ENCODE peak calls at places on chromosome 19, in five cellular contexts. I is lower leg skin, A is fibroblast of mammary gland, O is dorsolateral prefrontal cortex, Q is ascending aorta. G is an unnamed sample.

GRCh38 chr19:35260694-35261304 is 8.0 kb upstream of the USF2 start:
- DNase-seq in I (peak), A (no peak), O (no peak), Q (no peak), G (no peak)

GRCh38 chr19:6059996-6060599 is 50.2 kb downstream of the RFX2 start:
- DNase-seq in I (peak), A (no peak), O (no peak), Q (no peak), G (no peak)

GRCh38 chr19:38135150-38135998 is 88.6 kb downstream of the DPF1 start:
- DNase-seq in I (no peak), A (peak), O (no peak), Q (no peak), G (no peak)

GRCh38 chr19:38596057-38596981 is 21.4 kb downstream of the MAP4K1 start:
- DNase-seq in I (no peak), A (no peak), O (peak), Q (no peak), G (peak)

GRCh38 chr19:10353793-10354391 is 14.5 kb upstream of the ICAM3 start:
- DNase-seq in I (no peak), A (peak), O (no peak), Q (no peak), G (no peak)

GRCh38 chr19:48962029-48962848 is 2.9 kb upstream of the FTL start:
- DNase-seq in I (peak), A (peak), O (no peak), Q (no peak), G (no peak)

GRCh38 chr19:8481616-8482015 is 20.8 kb downstream of the PRAM1 start:
- DNase-seq in I (no peak), A (no peak), O (no peak), Q (no peak), G (no peak)

GRCh38 chr19:10259162-10259905 is 7.3 kb downstream of the MRPL4 start:
- DNase-seq in I (peak), A (peak), O (peak), Q (peak), G (peak)

GRCh38 chr19:52778811-52779210 is 7.8 kb downstream of the ZNF600 start:
- DNase-seq in I (no peak), A (no peak), O (no peak), Q (no peak), G (no peak)

GRCh38 chr19:9149976-9150375 is 9.8 kb downstream of the ZNF317 start:
- DNase-seq in I (peak), A (no peak), O (no peak), Q (no peak), G (no peak)

GRCh38 chr19:6745965-6746364 is 6.5 kb downstream of the TRIP10 start:
- DNase-seq in I (peak), A (no peak), O (no peak), Q (no peak), G (no peak)

GRCh38 chr19:11375143-11375948 is 880 bp downstream of the SWSAP1 start:
- DNase-seq in I (peak), A (no peak), O (peak), Q (no peak), G (no peak)

GRCh38 chr19:48648134-48648533 is 2.1 kb upstream of the CA11 start:
- DNase-seq in I (no peak), A (no peak), O (no peak), Q (no peak), G (no peak)

GRCh38 chr19:9205506-9206113 is 13.8 kb downstream of the OR7D4 start:
- DNase-seq in I (peak), A (peak), O (peak), Q (peak), G (peak)

GRCh38 chr19:40567040-40567749 is 9.5 kb upstream of the SHKBP1 start:
- DNase-seq in I (no peak), A (peak), O (no peak), Q (no peak), G (no peak)

GRCh38 chr19:53101518-53101917 is 1.7 kb downstream of the ZNF160 start:
- DNase-seq in I (no peak), A (peak), O (no peak), Q (no peak), G (no peak)

GRCh38 chr19:5271145-5271544 is 69.5 kb downstream of the PTPRS start:
- DNase-seq in I (no peak), A (peak), O (no peak), Q (no peak), G (no peak)

GRCh38 chr19:18089726-18090125 is 3.0 kb upstream of the IL12RB1 start:
- DNase-seq in I (no peak), A (no peak), O (peak), Q (no peak), G (no peak)

GRCh38 chr19:7494416-7495098 is 5.7 kb upstream of the PEX11G start:
- DNase-seq in I (no peak), A (peak), O (peak), Q (no peak), G (no peak)

GRCh38 chr19:35248310-35249145 is at the start of gene LSR:
- DNase-seq in I (peak), A (no peak), O (no peak), Q (no peak), G (no peak)

GRCh38 chr19:35328851-35329285 is at the start of gene CD22:
- DNase-seq in I (no peak), A (no peak), O (no peak), Q (no peak), G (no peak)

GRCh38 chr19:53537523-53538377 is at the start of gene ZNF331:
- DNase-seq in I (peak), A (peak), O (peak), Q (peak), G (peak)

GRCh38 chr19:31316201-31316951 is 32.9 kb downstream of the TSHZ3 start:
- DNase-seq in I (no peak), A (peak), O (no peak), Q (no peak), G (no peak)

GRCh38 chr19:1467512-1468273 is 11.3 kb downstream of the C19orf25 start:
- DNase-seq in I (no peak), A (no peak), O (no peak), Q (no peak), G (no peak)

GRCh38 chr19:55309437-55309836 is 15.7 kb downstream of the TMEM150B start:
- DNase-seq in I (no peak), A (no peak), O (no peak), Q (no peak), G (no peak)

GRCh38 chr19:8459520-8460260 is 14.9 kb downstream of the HNRNPM start:
- DNase-seq in I (no peak), A (peak), O (no peak), Q (no peak), G (no peak)

GRCh38 chr19:15911599-15912237 is 13.8 kb upstream of the CYP4F2 start:
- DNase-seq in I (no peak), A (no peak), O (no peak), Q (no peak), G (no peak)

GRCh38 chr19:50303558-50303957 is 25.6 kb downstream of the KCNC3 start:
- DNase-seq in I (no peak), A (no peak), O (no peak), Q (no peak), G (no peak)

GRCh38 chr19:12195501-12195860 is 32.6 kb downstream of the ZNF136 start:
- DNase-seq in I (no peak), A (no peak), O (no peak), Q (no peak), G (no peak)

GRCh38 chr19:35216833-35217707 is 11.5 kb downstream of the FAM187B start:
- DNase-seq in I (peak), A (no peak), O (no peak), Q (no peak), G (no peak)

GRCh38 chr19:18119243-18120105 is 21.9 kb downstream of the MAST3 start:
- DNase-seq in I (no peak), A (no peak), O (peak), Q (no peak), G (no peak)

GRCh38 chr19:30670562-30671513 is 298.7 kb downstream of the ZNF536 start:
- DNase-seq in I (peak), A (no peak), O (no peak), Q (no peak), G (no peak)

GRCh38 chr19:472005-472858 is 11.4 kb upstream of the SHC2 start:
- DNase-seq in I (no peak), A (no peak), O (no peak), Q (no peak), G (no peak)

GRCh38 chr19:45506991-45507863 is at the start of gene VASP:
- DNase-seq in I (peak), A (peak), O (peak), Q (peak), G (no peak)

DNA sequence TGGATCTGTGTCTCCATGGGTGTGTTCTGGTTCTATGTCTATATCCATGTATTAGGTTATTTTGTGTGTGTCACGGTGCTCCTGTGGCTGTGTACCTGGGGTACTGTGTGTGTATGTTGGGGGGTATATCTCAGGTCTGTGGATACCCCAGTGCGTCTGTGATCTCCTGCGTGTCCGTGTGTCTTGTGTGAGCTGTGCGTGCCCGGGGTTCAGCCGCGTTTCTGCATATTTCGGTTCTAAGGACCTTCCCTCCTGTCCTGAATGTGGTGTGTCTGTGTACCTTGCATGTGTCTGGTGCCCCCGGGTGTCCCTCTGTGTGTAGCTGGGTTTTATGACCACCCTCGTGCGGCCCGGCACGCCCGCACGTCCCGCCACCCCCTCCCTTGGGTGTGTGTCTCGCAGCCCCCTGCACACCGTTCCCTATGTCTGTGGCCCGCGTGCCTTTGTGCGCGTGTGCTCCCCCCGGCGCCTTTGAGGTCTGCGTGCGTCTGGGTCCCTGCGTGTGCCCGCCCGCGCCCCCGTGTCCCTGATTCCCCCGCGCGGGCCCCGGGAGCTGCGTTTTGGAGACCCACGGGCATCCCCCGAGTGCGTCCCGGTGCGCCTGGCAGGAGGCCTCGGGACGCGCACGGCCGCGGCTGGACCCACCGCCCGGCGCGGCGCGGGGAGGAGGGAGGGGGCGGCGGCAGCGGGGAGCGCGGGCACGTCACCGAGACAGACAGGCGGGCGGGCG is 12.3 kb upstream of the NANOS3 start:
- DNase-seq in I (no peak), A (no peak), O (no peak), Q (no peak), G (no peak)
- H3K4me3 ChIP-seq in I (no peak), A (no peak), O (peak), Q (peak), G (no peak)

GRCh38 chr19:51337861-51338562 is 3.9 kb downstream of the VSIG10L start:
- DNase-seq in I (no peak), A (no peak), O (no peak), Q (no peak), G (no peak)

GRCh38 chr19:51337141-51337860 is 4.6 kb downstream of the VSIG10L start:
- DNase-seq in I (no peak), A (no peak), O (no peak), Q (no peak), G (no peak)

GRCh38 chr19:51339687-51340656 is 2.0 kb downstream of the VSIG10L start:
- DNase-seq in I (peak), A (peak), O (peak), Q (peak), G (no peak)

GRCh38 chr19:51339313-51339686 is 2.6 kb downstream of the VSIG10L start:
- DNase-seq in I (no peak), A (no peak), O (no peak), Q (no peak), G (no peak)

DNA sequence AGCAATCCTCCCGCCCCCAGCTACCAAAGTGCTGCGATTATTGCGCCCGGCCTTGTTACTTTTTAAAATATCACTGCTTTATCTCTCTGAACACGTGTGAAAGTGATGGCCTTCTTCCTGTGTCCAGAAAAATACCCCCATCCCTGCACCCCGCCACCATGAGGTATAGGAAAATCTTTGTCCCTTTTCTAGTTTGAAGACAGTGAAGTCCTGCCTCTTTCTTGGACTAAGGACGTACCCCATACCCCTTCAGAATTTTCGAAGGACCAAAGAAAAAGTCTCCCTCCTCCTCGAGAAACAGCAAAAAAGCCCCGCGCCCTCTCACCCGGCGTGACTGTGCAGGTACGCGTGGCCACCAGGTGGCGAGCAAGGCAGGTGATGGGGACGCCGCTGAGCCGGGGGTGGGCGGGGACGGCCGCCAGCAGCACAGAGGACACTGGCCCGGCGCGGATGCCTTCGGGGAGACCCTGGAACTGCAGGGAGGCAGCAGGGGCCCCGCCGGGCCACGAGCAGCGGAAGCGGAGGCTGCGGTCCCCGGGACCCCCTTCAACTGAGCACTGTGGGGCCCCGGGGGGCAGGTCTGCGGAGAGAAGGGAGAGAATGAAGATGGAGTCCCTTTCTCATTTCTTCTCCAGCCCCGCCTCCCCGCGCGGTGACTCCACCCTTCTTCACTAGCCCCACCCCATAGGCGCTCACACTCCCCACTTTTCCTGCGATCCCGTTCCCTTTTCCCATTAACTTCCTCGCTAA is 3.2 kb downstream of the VSIG10L start:
- DNase-seq in I (peak), A (peak), O (peak), Q (peak), G (no peak)
- TF ChIP-seq CTCF in I (no peak), A (peak), O (peak), Q (peak), G (peak)

DNA sequence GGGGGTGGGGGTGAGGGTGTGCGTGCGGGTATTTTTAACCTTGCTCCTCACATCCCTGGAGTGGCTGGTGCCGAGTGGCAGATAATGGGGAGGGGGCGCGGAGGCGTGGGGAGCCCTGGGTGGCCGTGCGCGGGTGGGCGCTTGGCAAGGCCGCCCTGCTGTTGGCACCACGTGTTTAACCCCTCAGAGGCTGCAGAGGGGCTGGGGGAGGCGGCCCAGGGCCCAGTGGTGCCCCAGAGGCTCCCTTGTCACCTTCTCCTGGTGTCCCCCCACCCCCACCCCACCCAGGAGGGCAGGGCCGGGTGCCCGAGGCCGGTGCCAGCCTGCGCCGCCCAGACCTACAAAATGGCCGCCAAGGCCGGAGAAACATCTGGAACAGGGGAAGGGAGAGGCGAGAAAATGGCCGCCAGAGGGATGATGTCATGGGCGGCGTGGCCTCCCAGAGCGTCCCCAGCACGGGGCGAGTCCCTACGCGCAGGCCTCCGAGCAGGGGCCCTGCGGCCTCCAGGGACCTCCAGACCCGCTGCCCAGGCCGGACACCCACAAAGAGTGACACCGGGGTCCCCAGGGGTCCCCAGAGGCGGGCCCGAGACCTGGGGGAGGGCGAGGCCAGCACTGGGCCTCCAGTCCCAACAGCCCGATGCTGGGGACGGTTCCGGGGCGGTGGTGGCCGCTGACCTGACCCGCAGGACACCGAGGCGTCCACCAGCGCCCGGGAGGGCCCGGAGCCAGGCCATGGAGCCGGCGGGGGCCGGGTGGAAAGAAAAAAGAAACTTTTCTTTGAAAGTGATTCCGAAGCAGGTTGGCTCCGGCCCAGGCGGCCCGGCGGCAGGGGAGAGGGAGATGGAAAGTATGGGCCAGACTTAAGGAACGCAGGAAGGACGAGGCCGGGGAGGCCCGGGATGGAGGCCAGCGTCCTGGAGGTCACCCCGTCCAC is 38.2 kb downstream of the NFIC start:
- DNase-seq in I (peak), A (peak), O (peak), Q (peak), G (peak)
- H3K4me3 ChIP-seq in I (no peak), A (peak), O (peak), Q (peak), G (peak)

GRCh38 chr19:2922987-2923386 is 21.8 kb downstream of the ZNF77 start:
- DNase-seq in I (peak), A (no peak), O (no peak), Q (no peak), G (no peak)
- TF ChIP-seq CTCF in I (no peak), A (no peak), O (no peak), Q (no peak), G (no peak)

GRCh38 chr19:47512183-47512947 is 2.5 kb downstream of the NAPA start:
- DNase-seq in I (peak), A (peak), O (no peak), Q (no peak), G (no peak)

GRCh38 chr19:47514151-47514868 is 553 bp downstream of the NAPA start:
- DNase-seq in I (peak), A (no peak), O (no peak), Q (no peak), G (no peak)

GRCh38 chr19:47511681-47512080 is 3.2 kb downstream of the NAPA start:
- DNase-seq in I (no peak), A (peak), O (peak), Q (no peak), G (no peak)

GRCh38 chr19:47511128-47511517 is 3.7 kb downstream of the NAPA start:
- DNase-seq in I (no peak), A (peak), O (no peak), Q (no peak), G (no peak)

DNA sequence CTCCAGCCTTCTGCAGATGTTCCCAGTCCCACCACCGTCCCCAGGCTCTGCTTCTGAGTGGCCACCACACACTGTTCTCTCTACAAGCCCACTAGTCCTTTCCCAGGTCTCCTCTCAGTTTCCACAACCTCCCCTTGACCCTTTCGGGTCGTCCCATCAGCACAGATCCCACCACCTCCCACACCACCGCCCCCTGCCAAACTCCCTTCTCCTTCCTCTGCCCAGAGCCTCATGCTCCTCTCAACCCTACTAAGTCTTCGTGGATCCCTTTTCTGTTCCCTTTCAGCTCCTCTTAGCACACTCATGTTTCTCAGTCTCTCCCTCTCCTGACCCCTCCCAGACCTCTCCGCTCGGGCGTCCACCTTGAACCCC is 1.9 kb downstream of the NAPA start:
- DNase-seq in I (peak), A (no peak), O (no peak), Q (no peak), G (no peak)
- H3K4me3 ChIP-seq in I (no peak), A (peak), O (peak), Q (peak), G (peak)

GRCh38 chr19:13764821-13765394 is 586 bp downstream of the MRI1 start:
- DNase-seq in I (peak), A (no peak), O (peak), Q (no peak), G (no peak)

GRCh38 chr19:13763300-13763699 is 1.0 kb upstream of the MRI1 start:
- DNase-seq in I (no peak), A (no peak), O (no peak), Q (no peak), G (no peak)

GRCh38 chr19:13766095-13766481 is 1.8 kb downstream of the MRI1 start:
- DNase-seq in I (no peak), A (no peak), O (no peak), Q (no peak), G (no peak)

GRCh38 chr19:13764101-13764807 is at the start of gene MRI1:
- DNase-seq in I (peak), A (peak), O (peak), Q (no peak), G (no peak)

DNA sequence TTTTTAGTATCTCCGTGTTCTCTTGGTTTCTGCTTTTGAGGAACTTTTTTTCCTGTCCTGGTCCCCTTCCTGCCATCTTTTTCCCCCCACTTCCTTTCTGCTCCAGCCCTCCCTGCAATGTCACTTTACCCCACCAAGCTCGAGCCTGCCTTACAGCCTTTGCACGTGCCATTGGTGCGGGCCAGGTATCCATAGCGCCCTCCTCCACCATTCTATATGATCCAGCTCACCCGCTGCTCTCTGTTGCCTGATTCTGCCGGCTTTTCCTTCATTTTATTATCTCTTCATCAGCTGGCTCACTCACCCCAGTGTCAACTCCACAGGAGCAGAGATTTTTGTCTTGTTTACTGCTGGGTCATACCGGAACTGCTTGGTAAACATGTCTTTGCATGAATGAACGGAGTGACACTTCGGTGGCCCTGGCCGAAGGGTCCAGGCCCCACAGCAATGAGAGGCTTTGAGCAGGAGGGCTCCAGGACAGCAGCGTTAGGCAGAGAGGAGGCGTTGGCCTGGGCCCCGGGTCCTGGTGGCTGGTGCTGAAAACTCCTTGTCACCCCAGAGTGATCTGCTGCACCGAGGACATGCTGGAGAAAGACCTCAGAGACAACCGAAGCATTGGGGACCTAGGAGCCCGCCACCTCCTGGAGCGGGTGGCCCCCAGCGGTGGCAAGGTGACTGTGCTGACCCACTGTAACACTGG is 1.2 kb downstream of the MRI1 start:
- DNase-seq in I (no peak), A (no peak), O (no peak), Q (no peak), G (no peak)
- TF ChIP-seq CTCF in I (no peak), A (no peak), O (no peak), Q (no peak), G (no peak)